ENCODE peak calls at places on chromosomes 2 and 18, in four cellular contexts. J is neuronal stem cell; X is HFF-Myc; Q is CD8-positive, alpha-beta memory T cell. Z is an unnamed sample.

GRCh38 chr2:69952336-69953115 is 8.9 kb downstream of the ASPRV1 start:
- DNase-seq in J (no peak), X (no peak), Q (no peak), Z (no peak)

GRCh38 chr18:48977914-48978313 is 27.1 kb upstream of the SMAD7 start:
- DNase-seq in J (no peak), X (no peak), Q (no peak), Z (no peak)

GRCh38 chr18:45793295-45793965 is 32.0 kb upstream of the SIGLEC15 start:
- DNase-seq in J (no peak), X (no peak), Q (no peak), Z (no peak)

GRCh38 chr2:66982766-66983165 is 414.4 kb upstream of the ETAA1 start:
- DNase-seq in J (no peak), X (no peak), Q (no peak), Z (no peak)

GRCh38 chr2:101083613-101084012 is 67.6 kb downstream of the TBC1D8 start:
- DNase-seq in J (no peak), X (no peak), Q (no peak), Z (no peak)

GRCh38 chr2:222944552-222944951 is 83.7 kb downstream of the ACSL3 start:
- DNase-seq in J (no peak), X (no peak), Q (no peak), Z (no peak)

GRCh38 chr18:6052449-6052913 is 157.2 kb upstream of the TMEM200C start:
- DNase-seq in J (no peak), X (no peak), Q (no peak), Z (no peak)

GRCh38 chr2:144830543-144830942 is 310.6 kb upstream of the ZEB2 start:
- DNase-seq in J (no peak), X (no peak), Q (no peak), Z (no peak)

GRCh38 chr2:129619471-129619870 is 360.0 kb upstream of the RAB6C start:
- DNase-seq in J (no peak), X (no peak), Q (no peak), Z (no peak)

GRCh38 chr2:227376911-227377396 is 2.2 kb downstream of the TM4SF20 start:
- DNase-seq in J (no peak), X (no peak), Q (no peak), Z (no peak)

DNA sequence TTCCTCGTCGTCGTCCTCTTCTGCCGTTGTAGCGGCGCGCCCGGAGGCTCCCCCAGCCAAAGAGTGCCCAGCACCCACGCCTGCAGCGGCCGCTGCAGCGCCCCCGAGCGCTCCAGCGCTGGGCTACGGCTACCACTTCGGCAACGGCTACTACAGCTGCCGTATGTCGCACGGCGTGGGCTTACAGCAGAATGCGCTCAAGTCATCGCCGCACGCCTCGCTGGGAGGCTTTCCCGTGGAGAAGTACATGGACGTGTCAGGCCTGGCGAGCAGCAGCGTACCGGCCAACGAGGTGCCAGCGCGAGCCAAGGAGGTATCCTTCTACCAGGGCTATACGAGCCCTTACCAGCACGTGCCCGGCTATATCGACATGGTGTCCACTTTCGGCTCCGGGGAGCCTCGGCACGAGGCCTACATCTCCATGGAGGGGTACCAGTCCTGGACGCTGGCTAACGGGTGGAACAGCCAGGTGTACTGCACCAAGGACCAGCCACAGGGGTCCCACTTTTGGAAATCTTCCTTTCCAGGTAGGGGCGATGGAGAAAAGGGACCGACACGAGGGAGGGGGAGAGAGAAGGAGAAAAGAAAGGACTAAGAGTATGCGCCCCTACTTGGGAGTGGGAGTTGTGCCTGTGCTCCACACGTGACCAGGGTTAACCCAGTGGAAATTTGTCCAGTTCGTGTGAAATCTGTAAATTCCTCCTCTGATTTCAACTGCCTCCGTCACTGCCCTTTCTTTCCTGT is 796 bp downstream of the HOXD13 start:
- DNase-seq in J (no peak), X (no peak), Q (no peak), Z (no peak)
- H3K4me3 ChIP-seq in J (peak), X (peak), Q (no peak), Z (peak)

GRCh38 chr2:82538590-82538989 is 1920.5 kb downstream of the SUCLG1 start:
- DNase-seq in J (no peak), X (no peak), Q (no peak), Z (no peak)

DNA sequence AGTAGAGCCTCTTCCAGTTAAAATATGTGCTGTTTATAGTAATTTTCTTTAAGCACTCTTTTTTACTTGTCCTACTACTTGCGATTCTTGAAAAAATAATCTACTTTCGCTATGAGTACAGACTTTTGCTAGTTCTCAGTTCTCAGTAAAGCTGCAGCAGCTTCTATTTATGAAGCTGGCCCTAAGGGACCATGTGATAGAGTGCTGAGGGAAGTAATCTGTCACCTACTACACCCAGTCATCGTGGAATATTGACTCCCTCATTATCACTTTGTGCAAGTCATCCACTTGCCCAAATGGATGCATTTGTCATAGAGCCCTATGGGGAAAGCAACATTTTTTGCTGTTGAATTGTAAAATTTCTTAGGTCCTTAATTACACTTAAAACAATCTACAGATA is 1919.9 kb downstream of the SUCLG1 start:
- DNase-seq in J (no peak), X (no peak), Q (no peak), Z (no peak)
- H3K4me3 ChIP-seq in J (no peak), X (no peak), Q (no peak), Z (no peak)

GRCh38 chr2:96800061-96800761 is 15.9 kb upstream of the CNNM3 start:
- DNase-seq in J (no peak), X (no peak), Q (no peak), Z (no peak)
- H3K4me3 ChIP-seq in J (no peak), X (no peak), Q (no peak), Z (no peak)

GRCh38 chr18:63206433-63207153 is 113.0 kb downstream of the BCL2 start:
- DNase-seq in J (no peak), X (no peak), Q (no peak), Z (no peak)
- H3K4me3 ChIP-seq in J (no peak), X (no peak), Q (peak), Z (no peak)

GRCh38 chr2:238158018-238158806 is 558 bp upstream of the ERFE start:
- DNase-seq in J (no peak), X (no peak), Q (no peak), Z (no peak)

GRCh38 chr2:238160206-238161129 is 1.7 kb downstream of the ERFE start:
- DNase-seq in J (no peak), X (no peak), Q (no peak), Z (no peak)

GRCh38 chr2:238161291-238162051 is 2.7 kb downstream of the ERFE start:
- DNase-seq in J (no peak), X (no peak), Q (no peak), Z (no peak)

GRCh38 chr2:238158807-238159539 is at the start of gene ERFE:
- DNase-seq in J (peak), X (no peak), Q (no peak), Z (no peak)

DNA sequence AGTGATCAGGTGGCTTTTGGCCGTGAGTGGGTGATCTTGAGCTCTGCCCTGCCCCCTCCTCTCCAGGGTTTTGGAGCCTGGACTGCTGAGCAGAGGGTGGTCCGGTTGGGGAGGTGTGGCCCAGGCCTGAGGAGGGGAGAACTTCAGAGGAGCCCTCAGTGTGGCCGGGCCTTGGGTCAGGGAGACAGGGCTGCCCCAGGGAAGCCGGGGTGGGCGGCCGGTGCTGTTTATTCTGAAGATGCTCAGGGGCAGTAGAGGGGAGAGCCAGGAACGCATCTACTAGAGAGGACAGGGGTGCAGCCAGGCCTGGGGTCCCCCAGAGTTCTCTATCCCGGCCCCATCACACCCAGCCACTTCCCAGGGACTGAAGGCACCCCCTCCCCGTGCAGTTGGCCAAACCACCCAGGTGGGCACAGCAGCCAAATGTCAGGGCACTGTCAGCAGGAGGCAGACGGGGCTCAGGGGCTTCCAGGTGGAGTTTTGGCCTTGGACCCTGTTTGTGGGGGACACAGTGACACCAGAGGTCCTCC is 971 bp downstream of the ERFE start:
- DNase-seq in J (no peak), X (no peak), Q (no peak), Z (no peak)
- H3K4me3 ChIP-seq in J (no peak), X (peak), Q (no peak), Z (no peak)

DNA sequence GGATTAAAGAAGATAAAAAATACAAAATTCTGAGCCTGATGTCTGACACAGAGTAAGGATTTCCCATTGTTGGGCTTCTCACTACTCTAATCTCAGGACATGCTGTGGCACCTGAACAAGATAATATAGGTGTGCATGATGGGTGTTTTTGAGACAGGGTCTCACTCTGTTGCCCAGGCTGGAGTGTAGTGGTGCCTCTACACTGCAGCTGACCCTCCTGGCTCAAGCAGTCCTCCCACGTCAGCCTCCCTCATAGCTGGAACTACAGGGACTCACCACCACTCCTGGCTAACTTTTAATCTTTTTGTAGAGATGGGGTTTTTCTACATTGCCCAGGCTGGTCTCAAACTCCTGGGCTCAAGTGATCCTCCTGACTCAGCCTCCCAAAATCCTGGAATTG is 32.9 kb downstream of the SOX11 start:
- DNase-seq in J (no peak), X (no peak), Q (no peak), Z (no peak)
- H3K4me3 ChIP-seq in J (no peak), X (no peak), Q (no peak), Z (no peak)

GRCh38 chr2:237410949-237411635 is 2.9 kb downstream of the COL6A3 start:
- DNase-seq in J (no peak), X (no peak), Q (no peak), Z (no peak)
- H3K4me3 ChIP-seq in J (no peak), X (peak), Q (no peak), Z (peak)

DNA sequence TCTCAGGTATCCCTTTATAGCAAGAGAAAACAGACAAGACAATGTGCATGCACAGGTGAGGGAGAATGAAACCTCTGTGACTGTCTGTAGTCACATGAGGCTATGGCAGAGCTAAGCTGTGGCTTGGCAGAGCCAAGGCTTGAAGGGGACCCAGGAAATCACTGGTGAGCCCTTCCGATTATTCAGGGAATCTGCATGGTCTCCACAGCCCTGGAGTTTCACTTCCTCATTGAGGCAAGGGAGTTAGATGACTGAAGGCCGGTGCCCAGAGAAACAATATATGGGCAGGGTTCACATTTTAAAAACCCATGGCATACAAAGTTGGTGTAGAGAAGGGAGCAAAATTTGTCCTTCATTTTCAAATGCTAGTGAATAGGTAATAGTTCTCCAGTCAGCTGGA is 144.4 kb upstream of the REV1 start:
- DNase-seq in J (no peak), X (no peak), Q (no peak), Z (no peak)
- H3K4me3 ChIP-seq in J (no peak), X (no peak), Q (no peak), Z (no peak)

GRCh38 chr2:203586696-203587095 is 51.6 kb upstream of the RAPH1 start:
- DNase-seq in J (no peak), X (no peak), Q (no peak), Z (no peak)
- H3K4me3 ChIP-seq in J (no peak), X (no peak), Q (no peak), Z (no peak)